ENCODE peak calls at places on chromosomes 11 and 22, in six cellular contexts. O is A549, F is esophagus muscularis mucosa, L is H1, H is HepG2, V is ovary. N is an unnamed sample.

GRCh38 chr11:115637842-115638241 is 133.6 kb upstream of the CADM1 start:
- DNase-seq in O (no peak), F (no peak), L (no peak), H (no peak), V (no peak), N (no peak)

GRCh38 chr11:11871991-11872401 is 30.2 kb downstream of the USP47 start:
- DNase-seq in O (no peak), F (no peak), L (no peak), H (no peak), V (no peak), N (no peak)

GRCh38 chr11:17075506-17075905 is 2.0 kb downstream of the RPS13 start:
- DNase-seq in O (no peak), F (no peak), L (no peak), H (no peak), V (no peak), N (no peak)

GRCh38 chr11:68011046-68011943 is 1.2 kb downstream of the ALDH3B1 start:
- DNase-seq in O (no peak), F (no peak), L (no peak), H (no peak), V (no peak), N (no peak)

GRCh38 chr11:130213143-130213978 is 53.8 kb downstream of the ST14 start:
- DNase-seq in O (peak), F (peak), L (peak), H (peak), V (peak), N (peak)

GRCh38 chr11:77111277-77111676 is 8.6 kb downstream of the OMP start:
- DNase-seq in O (no peak), F (no peak), L (no peak), H (no peak), V (no peak), N (no peak)

GRCh38 chr11:36048496-36049247 is 104.8 kb downstream of the LDLRAD3 start:
- DNase-seq in O (no peak), F (no peak), L (no peak), H (no peak), V (no peak), N (no peak)

GRCh38 chr11:15745266-15745665 is 611.1 kb downstream of the SOX6 start:
- DNase-seq in O (peak), F (no peak), L (no peak), H (no peak), V (no peak), N (no peak)

GRCh38 chr11:87359401-87359800 is 321.7 kb downstream of the TMEM135 start:
- DNase-seq in O (no peak), F (peak), L (no peak), H (no peak), V (no peak), N (no peak)

GRCh38 chr11:65869643-65870306 is 2.8 kb downstream of the EFEMP2 start:
- DNase-seq in O (no peak), F (no peak), L (no peak), H (no peak), V (peak), N (no peak)

GRCh38 chr11:19566583-19567379 is 145.9 kb upstream of the NAV2 start:
- DNase-seq in O (no peak), F (no peak), L (no peak), H (no peak), V (no peak), N (no peak)

GRCh38 chr11:6979365-6979764 is 40.8 kb downstream of the ZNF214 start:
- DNase-seq in O (no peak), F (no peak), L (no peak), H (no peak), V (no peak), N (no peak)

GRCh38 chr11:27166130-27166529 is 125.5 kb downstream of the BBOX1 start:
- DNase-seq in O (no peak), F (no peak), L (no peak), H (no peak), V (no peak), N (no peak)

GRCh38 chr11:68806931-68807844 is 34.5 kb downstream of the CPT1A start:
- DNase-seq in O (no peak), F (no peak), L (no peak), H (no peak), V (no peak), N (no peak)

GRCh38 chr11:78268516-78269410 is 80.0 kb downstream of the USP35 start:
- DNase-seq in O (no peak), F (no peak), L (no peak), H (no peak), V (peak), N (no peak)

GRCh38 chr11:120827820-120828219 is 196.1 kb upstream of the TBCEL start:
- DNase-seq in O (no peak), F (no peak), L (no peak), H (no peak), V (no peak), N (no peak)

GRCh38 chr22:43826142-43827093 is 14.3 kb upstream of the EFCAB6 start:
- DNase-seq in O (peak), F (no peak), L (no peak), H (no peak), V (peak), N (peak)

GRCh38 chr11:61345170-61345610 is 12.2 kb downstream of the TKFC start:
- DNase-seq in O (no peak), F (no peak), L (no peak), H (no peak), V (no peak), N (no peak)

GRCh38 chr22:42905702-42906183 is 48.7 kb upstream of the ARFGAP3 start:
- DNase-seq in O (no peak), F (no peak), L (no peak), H (no peak), V (peak), N (peak)

GRCh38 chr11:86174101-86175046 is 70.2 kb upstream of the EED start:
- DNase-seq in O (peak), F (peak), L (no peak), H (peak), V (peak), N (peak)

GRCh38 chr11:3108183-3108721 is 51.0 kb upstream of the CARS1 start:
- DNase-seq in O (no peak), F (no peak), L (no peak), H (no peak), V (no peak), N (no peak)

GRCh38 chr22:41517172-41518047 is 26.9 kb downstream of the POLR3H start:
- DNase-seq in O (peak), F (peak), L (no peak), H (peak), V (peak), N (peak)

GRCh38 chr22:30188911-30189310 is 57.6 kb downstream of the LIF start:
- DNase-seq in O (no peak), F (no peak), L (no peak), H (peak), V (no peak), N (no peak)

GRCh38 chr11:131841925-131842635 is 471.7 kb downstream of the NTM start:
- DNase-seq in O (no peak), F (no peak), L (no peak), H (no peak), V (no peak), N (no peak)

DNA sequence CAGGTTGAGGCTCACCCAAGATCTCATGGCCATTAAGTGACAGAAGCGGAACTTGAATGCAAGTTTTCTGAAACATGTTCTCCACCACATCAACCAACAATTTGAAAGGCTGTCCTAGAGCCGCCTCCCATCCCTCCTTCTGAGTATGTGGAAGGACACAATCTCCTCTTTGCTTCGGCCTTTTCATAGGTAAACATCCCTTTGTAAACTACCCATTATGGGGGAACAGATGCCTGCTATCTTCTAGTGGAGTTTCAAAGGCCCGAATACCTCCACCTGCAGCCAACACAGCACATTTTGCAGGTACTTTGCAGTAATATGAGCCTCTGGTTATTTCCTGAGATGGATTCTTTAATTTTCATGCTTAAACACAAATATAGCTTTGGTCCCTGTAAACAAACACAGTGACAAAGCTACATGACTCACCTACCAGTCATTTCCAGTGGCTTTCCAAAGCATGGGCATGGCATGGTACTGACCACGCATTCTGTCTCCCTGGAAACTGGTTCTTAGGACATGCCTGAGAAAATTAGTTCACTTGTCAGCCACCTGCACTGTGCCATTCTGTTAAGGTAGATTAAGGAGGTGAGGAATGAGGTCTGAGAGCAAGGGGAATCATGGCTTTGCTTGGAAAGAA is 60.1 kb downstream of the EHF start:
- DNase-seq in O (peak), F (no peak), L (peak), H (peak), V (no peak), N (no peak)
- TF ChIP-seq EP300 in O (peak), F (no peak), L (no peak), H (no peak), V (no peak), N (no peak)

GRCh38 chr11:14669499-14669898 is 25.9 kb downstream of the PDE3B start:
- DNase-seq in O (no peak), F (no peak), L (no peak), H (no peak), V (no peak), N (no peak)
- H3K4me3 ChIP-seq in O (no peak), F (no peak), L (no peak), H (no peak), V (no peak), N (no peak)

GRCh38 chr22:21873619-21874018 is 6.2 kb upstream of the MAPK1 start:
- DNase-seq in O (no peak), F (no peak), L (no peak), H (no peak), V (no peak), N (no peak)

GRCh38 chr22:21866821-21867527 is 471 bp downstream of the MAPK1 start:
- DNase-seq in O (peak), F (no peak), L (no peak), H (no peak), V (peak), N (peak)

GRCh38 chr22:21865041-21865440 is 2.4 kb downstream of the MAPK1 start:
- DNase-seq in O (no peak), F (no peak), L (no peak), H (no peak), V (peak), N (peak)

GRCh38 chr22:21867528-21868266 is at the start of gene MAPK1:
- DNase-seq in O (peak), F (peak), L (peak), H (peak), V (peak), N (peak)

DNA sequence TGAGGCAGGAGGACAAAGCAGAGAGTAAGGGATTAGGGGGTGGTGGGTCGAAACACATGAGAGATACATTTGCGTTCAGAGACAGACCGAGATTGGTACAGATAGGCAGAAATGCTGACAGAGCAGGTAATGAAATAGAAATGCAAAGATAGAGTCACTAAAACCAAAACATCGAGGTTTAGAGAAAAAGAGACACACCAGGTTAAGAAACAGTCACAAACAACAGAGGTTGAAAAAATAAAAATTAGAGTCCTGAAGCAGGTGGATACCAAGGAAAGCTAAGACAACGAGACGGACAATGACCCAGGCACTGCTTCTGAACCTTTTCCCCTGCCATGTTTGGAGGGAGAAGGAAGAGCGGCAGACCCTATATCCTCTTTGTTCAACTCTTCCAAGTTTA is 1.2 kb upstream of the MAPK1 start:
- DNase-seq in O (no peak), F (no peak), L (no peak), H (no peak), V (no peak), N (no peak)
- TF ChIP-seq POLR2A in O (no peak), F (no peak), L (no peak), H (no peak), V (no peak), N (no peak)

DNA sequence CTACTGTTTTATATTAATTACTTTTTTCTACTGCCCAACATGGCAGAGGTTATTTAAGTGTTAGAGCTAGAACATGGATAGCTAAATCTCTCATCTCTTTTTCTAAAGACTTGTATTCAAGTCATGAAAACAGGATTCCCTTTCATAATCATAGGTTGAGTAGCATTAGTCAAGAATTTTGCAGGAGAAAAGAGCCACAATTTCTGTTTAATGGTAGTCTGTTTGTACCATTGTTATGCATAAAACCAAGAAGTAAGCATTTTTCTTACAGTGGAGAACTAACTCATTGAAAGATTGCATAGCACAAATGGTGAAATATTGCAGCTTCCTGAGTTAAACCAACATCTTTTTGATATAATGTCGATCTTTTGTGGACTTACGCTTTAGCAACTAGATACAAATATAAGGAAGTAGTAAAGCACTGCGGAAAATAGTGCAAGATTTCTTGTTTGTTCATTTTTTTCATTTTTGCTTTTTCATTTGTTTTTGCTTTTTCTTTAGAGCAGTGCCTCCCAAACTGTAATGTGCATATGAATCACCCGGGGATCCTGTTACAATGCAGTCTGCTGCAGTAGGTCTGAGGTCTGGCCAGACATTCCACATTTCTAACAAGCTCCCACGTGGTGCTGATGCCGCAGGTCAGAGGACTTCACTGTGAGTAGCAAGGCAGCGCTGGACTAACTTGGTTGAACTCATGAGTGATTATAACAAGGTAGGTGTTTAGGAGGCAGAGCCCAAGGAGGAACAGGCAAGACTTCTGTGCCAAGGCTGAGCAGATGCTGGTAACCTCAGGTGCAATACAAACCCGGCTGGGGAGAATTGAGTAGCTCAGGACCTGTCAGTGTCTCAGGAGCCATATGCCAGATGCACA is 4.6 kb downstream of the ETS1 start:
- DNase-seq in O (peak), F (no peak), L (peak), H (no peak), V (peak), N (no peak)
- TF ChIP-seq EP300 in O (no peak), F (no peak), L (no peak), H (no peak), V (no peak), N (no peak)

DNA sequence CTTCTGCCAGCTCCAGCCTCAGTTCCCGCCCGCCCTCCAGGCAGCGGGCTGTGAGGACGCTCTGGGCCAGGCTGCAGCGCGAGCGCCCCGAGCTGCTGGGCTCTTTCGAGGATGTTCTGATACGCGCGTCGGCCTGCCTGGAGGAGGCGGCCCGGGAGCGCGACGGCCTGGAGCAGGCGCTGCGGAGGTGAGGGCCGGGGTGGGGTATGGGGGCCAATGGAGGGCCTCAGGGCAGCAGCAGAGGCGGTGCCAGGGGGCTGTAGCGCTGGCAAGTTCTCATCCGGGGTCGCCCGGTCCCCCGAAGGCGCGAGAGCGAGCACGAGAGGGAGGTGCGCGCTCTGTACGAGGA is 2.2 kb downstream of the CRACR2B start:
- DNase-seq in O (no peak), F (no peak), L (no peak), H (no peak), V (no peak), N (no peak)
- H3K4me3 ChIP-seq in O (no peak), F (peak), L (peak), H (peak), V (peak), N (peak)

GRCh38 chr22:25372000-25372595 is 152.7 kb downstream of the CRYBB2 start:
- DNase-seq in O (no peak), F (no peak), L (no peak), H (no peak), V (no peak), N (no peak)
- TF ChIP-seq POLR2A in O (no peak), F (no peak), L (no peak), H (no peak), V (no peak), N (no peak)

DNA sequence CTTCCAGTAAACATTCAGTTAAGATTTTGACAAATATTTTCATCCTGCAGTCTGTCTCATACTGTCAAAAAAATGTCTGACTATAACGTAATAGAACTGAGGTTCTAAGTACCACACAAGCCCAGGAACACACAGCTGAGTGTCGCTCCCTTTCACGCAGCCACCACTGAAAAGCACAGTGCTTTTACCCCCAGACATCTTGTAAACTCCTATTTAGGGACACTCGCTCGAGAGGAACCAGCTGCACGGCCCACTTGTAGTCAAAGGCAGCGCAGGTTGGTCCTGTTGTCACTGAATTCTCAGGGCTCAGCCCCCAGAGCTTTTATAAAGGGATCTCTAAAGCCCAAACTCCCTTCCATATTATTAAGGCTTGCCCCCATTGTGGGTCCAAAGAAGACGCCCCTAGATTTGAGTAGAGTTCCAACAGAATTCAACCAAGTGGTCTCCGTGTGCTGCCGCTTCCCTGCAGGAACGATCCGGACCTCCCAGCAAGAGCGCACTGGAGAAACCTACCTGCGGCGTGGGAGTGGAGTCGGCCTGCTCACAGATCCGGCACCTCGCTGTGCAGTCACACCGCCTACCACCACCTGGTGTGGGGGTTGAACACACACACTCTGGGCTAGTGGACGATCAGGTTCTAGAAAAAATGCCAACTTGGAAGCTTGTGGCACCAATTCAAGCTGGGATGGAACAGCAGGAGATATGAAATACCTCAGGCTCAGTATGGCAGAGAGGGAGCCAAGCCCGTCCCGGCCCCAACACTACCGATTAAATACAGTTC is 23.4 kb downstream of the ASPHD2 start:
- DNase-seq in O (no peak), F (no peak), L (no peak), H (no peak), V (no peak), N (peak)
- TF ChIP-seq EP300 in O (no peak), F (no peak), L (no peak), H (no peak), V (no peak), N (no peak)

DNA sequence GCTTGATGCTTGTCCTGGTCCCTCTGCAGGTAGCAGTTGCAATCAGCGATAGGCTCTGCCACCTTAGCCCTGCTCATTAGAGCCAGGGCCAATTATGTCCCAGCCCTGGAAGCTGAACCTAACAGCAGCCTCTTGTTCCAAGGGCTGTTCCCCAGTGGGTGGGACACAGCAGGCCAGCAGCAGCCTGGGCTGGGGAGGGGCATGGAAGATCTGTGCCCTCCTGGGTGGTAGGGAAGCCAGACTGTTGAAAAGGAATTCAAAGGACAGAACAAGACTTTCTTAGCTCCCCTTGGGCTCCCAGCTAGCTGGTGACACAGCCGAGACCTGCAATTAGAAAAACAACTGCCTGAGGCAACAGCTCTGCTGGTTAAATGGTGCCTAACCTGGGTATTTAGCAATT is 17.4 kb downstream of the DRD2 start:
- DNase-seq in O (no peak), F (no peak), L (no peak), H (no peak), V (no peak), N (no peak)
- H3K4me3 ChIP-seq in O (no peak), F (no peak), L (no peak), H (no peak), V (no peak), N (no peak)

N was measured in stomach.